ENCODE peak calls at places on chromosomes 11 and 22, in eight cellular contexts. One of them, this sample, is unnamed.

GRCh38 chr22:46142548-46143490 is 7.5 kb upstream of the PPARA start:
- DNase-seq in AG10803: no peak
- DNase-seq in HT1080: no peak
- DNase-seq in NCI-H460: no peak
- DNase-seq in head of caudate nucleus: no peak
- DNase-seq in T-helper 1 cell: no peak
- DNase-seq in stimulated activated CD8-positive, alpha-beta memory T cell treated with anti-CD3 and anti-CD28 coated beads, Interleukin-15, amount 100 ng/mL, for 4 hours: no peak
- DNase-seq in IMR-90: no peak
- DNase-seq in this sample: no peak

GRCh38 chr11:130427581-130428211 is 713 bp downstream of the ADAMTS8 start:
- DNase-seq in AG10803: no peak
- DNase-seq in HT1080: no peak
- DNase-seq in NCI-H460: no peak
- DNase-seq in head of caudate nucleus: peak
- DNase-seq in T-helper 1 cell: no peak
- DNase-seq in stimulated activated CD8-positive, alpha-beta memory T cell treated with anti-CD3 and anti-CD28 coated beads, Interleukin-15, amount 100 ng/mL, for 4 hours: no peak
- DNase-seq in IMR-90: no peak
- DNase-seq in this sample: peak

GRCh38 chr11:23711981-23712380 is 784.9 kb upstream of the LUZP2 start:
- DNase-seq in AG10803: no peak
- DNase-seq in HT1080: peak
- DNase-seq in NCI-H460: no peak
- DNase-seq in head of caudate nucleus: no peak
- DNase-seq in T-helper 1 cell: no peak
- DNase-seq in stimulated activated CD8-positive, alpha-beta memory T cell treated with anti-CD3 and anti-CD28 coated beads, Interleukin-15, amount 100 ng/mL, for 4 hours: no peak
- DNase-seq in IMR-90: no peak
- DNase-seq in this sample: no peak

GRCh38 chr11:130314749-130315285 is at the start of gene ZBTB44:
- DNase-seq in AG10803: peak
- DNase-seq in HT1080: peak
- DNase-seq in NCI-H460: peak
- DNase-seq in head of caudate nucleus: peak
- DNase-seq in T-helper 1 cell: peak
- DNase-seq in stimulated activated CD8-positive, alpha-beta memory T cell treated with anti-CD3 and anti-CD28 coated beads, Interleukin-15, amount 100 ng/mL, for 4 hours: peak
- DNase-seq in IMR-90: peak
- DNase-seq in this sample: peak

GRCh38 chr22:16958475-16958874 is 49.5 kb downstream of the GAB4 start:
- DNase-seq in AG10803: no peak
- DNase-seq in HT1080: no peak
- DNase-seq in NCI-H460: no peak
- DNase-seq in head of caudate nucleus: no peak
- DNase-seq in T-helper 1 cell: no peak
- DNase-seq in stimulated activated CD8-positive, alpha-beta memory T cell treated with anti-CD3 and anti-CD28 coated beads, Interleukin-15, amount 100 ng/mL, for 4 hours: no peak
- DNase-seq in IMR-90: no peak
- DNase-seq in this sample: no peak

GRCh38 chr11:250740-251299 is 14.0 kb downstream of the PSMD13 start:
- DNase-seq in AG10803: peak
- DNase-seq in HT1080: peak
- DNase-seq in NCI-H460: peak
- DNase-seq in head of caudate nucleus: peak
- DNase-seq in T-helper 1 cell: peak
- DNase-seq in stimulated activated CD8-positive, alpha-beta memory T cell treated with anti-CD3 and anti-CD28 coated beads, Interleukin-15, amount 100 ng/mL, for 4 hours: peak
- DNase-seq in IMR-90: peak
- DNase-seq in this sample: peak

GRCh38 chr11:13970986-13971385 is 8.5 kb downstream of the SPON1 start:
- DNase-seq in AG10803: no peak
- DNase-seq in HT1080: peak
- DNase-seq in NCI-H460: peak
- DNase-seq in head of caudate nucleus: peak
- DNase-seq in T-helper 1 cell: no peak
- DNase-seq in stimulated activated CD8-positive, alpha-beta memory T cell treated with anti-CD3 and anti-CD28 coated beads, Interleukin-15, amount 100 ng/mL, for 4 hours: no peak
- DNase-seq in IMR-90: no peak
- DNase-seq in this sample: peak

GRCh38 chr11:100918551-100919500 is 210.8 kb downstream of the PGR start:
- DNase-seq in AG10803: no peak
- DNase-seq in HT1080: no peak
- DNase-seq in NCI-H460: no peak
- DNase-seq in head of caudate nucleus: no peak
- DNase-seq in T-helper 1 cell: no peak
- DNase-seq in stimulated activated CD8-positive, alpha-beta memory T cell treated with anti-CD3 and anti-CD28 coated beads, Interleukin-15, amount 100 ng/mL, for 4 hours: no peak
- DNase-seq in IMR-90: peak
- DNase-seq in this sample: peak

GRCh38 chr11:68282141-68282860 is 10.5 kb upstream of the C11orf24 start:
- DNase-seq in AG10803: no peak
- DNase-seq in HT1080: no peak
- DNase-seq in NCI-H460: no peak
- DNase-seq in head of caudate nucleus: no peak
- DNase-seq in T-helper 1 cell: no peak
- DNase-seq in stimulated activated CD8-positive, alpha-beta memory T cell treated with anti-CD3 and anti-CD28 coated beads, Interleukin-15, amount 100 ng/mL, for 4 hours: peak
- DNase-seq in IMR-90: no peak
- DNase-seq in this sample: no peak

GRCh38 chr11:114775849-114776621 is 97.7 kb downstream of the NXPE2 start:
- DNase-seq in AG10803: no peak
- DNase-seq in HT1080: no peak
- DNase-seq in NCI-H460: no peak
- DNase-seq in head of caudate nucleus: no peak
- DNase-seq in T-helper 1 cell: no peak
- DNase-seq in stimulated activated CD8-positive, alpha-beta memory T cell treated with anti-CD3 and anti-CD28 coated beads, Interleukin-15, amount 100 ng/mL, for 4 hours: no peak
- DNase-seq in IMR-90: no peak
- DNase-seq in this sample: peak

GRCh38 chr11:125398475-125398874 is 97.6 kb downstream of the FEZ1 start:
- DNase-seq in AG10803: no peak
- DNase-seq in HT1080: no peak
- DNase-seq in NCI-H460: no peak
- DNase-seq in head of caudate nucleus: no peak
- DNase-seq in T-helper 1 cell: no peak
- DNase-seq in stimulated activated CD8-positive, alpha-beta memory T cell treated with anti-CD3 and anti-CD28 coated beads, Interleukin-15, amount 100 ng/mL, for 4 hours: no peak
- DNase-seq in IMR-90: no peak
- DNase-seq in this sample: no peak

GRCh38 chr11:61002598-61002997 is 31.1 kb downstream of the CD6 start:
- DNase-seq in AG10803: no peak
- DNase-seq in HT1080: no peak
- DNase-seq in NCI-H460: no peak
- DNase-seq in head of caudate nucleus: no peak
- DNase-seq in T-helper 1 cell: no peak
- DNase-seq in stimulated activated CD8-positive, alpha-beta memory T cell treated with anti-CD3 and anti-CD28 coated beads, Interleukin-15, amount 100 ng/mL, for 4 hours: no peak
- DNase-seq in IMR-90: no peak
- DNase-seq in this sample: no peak

GRCh38 chr22:35834080-35834479 is 116.4 kb downstream of the APOL5 start:
- DNase-seq in AG10803: no peak
- DNase-seq in HT1080: no peak
- DNase-seq in NCI-H460: no peak
- DNase-seq in head of caudate nucleus: no peak
- DNase-seq in T-helper 1 cell: no peak
- DNase-seq in stimulated activated CD8-positive, alpha-beta memory T cell treated with anti-CD3 and anti-CD28 coated beads, Interleukin-15, amount 100 ng/mL, for 4 hours: no peak
- DNase-seq in IMR-90: no peak
- DNase-seq in this sample: no peak

GRCh38 chr11:18248561-18248960 is at the start of gene SAA2:
- DNase-seq in AG10803: peak
- DNase-seq in HT1080: no peak
- DNase-seq in NCI-H460: no peak
- DNase-seq in head of caudate nucleus: no peak
- DNase-seq in T-helper 1 cell: no peak
- DNase-seq in stimulated activated CD8-positive, alpha-beta memory T cell treated with anti-CD3 and anti-CD28 coated beads, Interleukin-15, amount 100 ng/mL, for 4 hours: no peak
- DNase-seq in IMR-90: no peak
- DNase-seq in this sample: peak

GRCh38 chr11:96155627-96156378 is 187.2 kb downstream of the MAML2 start:
- DNase-seq in AG10803: peak
- DNase-seq in HT1080: peak
- DNase-seq in NCI-H460: peak
- DNase-seq in head of caudate nucleus: peak
- DNase-seq in T-helper 1 cell: no peak
- DNase-seq in stimulated activated CD8-positive, alpha-beta memory T cell treated with anti-CD3 and anti-CD28 coated beads, Interleukin-15, amount 100 ng/mL, for 4 hours: peak
- DNase-seq in IMR-90: peak
- DNase-seq in this sample: peak

This sample was measured in Daoy.